ENCODE peak calls at places on chromosomes 3 and 15, in five cellular contexts. D, J, O, B and A are unnamed samples.
A peak's percentile ranks its signal among the peaks of the same experiment; 100 is the strongest.

GRCh38 chr3:14550651-14551611 is 10.8 kb upstream of the GRIP2 start:
- DNase-seq in D (no peak), J (peak; percentile 42), O (peak; percentile 36), B (no peak), A (no peak)

GRCh38 chr15:39987831-39988230 is 51.1 kb downstream of the SRP14 start:
- DNase-seq in D (no peak), J (no peak), O (no peak), B (no peak), A (no peak)

GRCh38 chr3:64972793-64973192 is 285.0 kb upstream of the ADAMTS9 start:
- DNase-seq in D (no peak), J (peak; percentile 61), O (no peak), B (no peak), A (no peak)

GRCh38 chr15:75661041-75661778 is 13.5 kb downstream of the SNX33 start:
- DNase-seq in D (peak; percentile 89), J (peak; percentile 96), O (peak; percentile 93), B (no peak), A (peak; percentile 86)

GRCh38 chr15:25170113-25170731 is 215.4 kb downstream of the SNRPN start:
- DNase-seq in D (no peak), J (no peak), O (peak; percentile 4), B (no peak), A (peak; percentile 7)

GRCh38 chr3:194739498-194740284 is 54.0 kb downstream of the FAM43A start:
- DNase-seq in D (peak; percentile 74), J (peak; percentile 35), O (no peak), B (no peak), A (no peak)

GRCh38 chr15:45372032-45372995 is 6.0 kb downstream of the GATM start:
- DNase-seq in D (no peak), J (no peak), O (no peak), B (no peak), A (no peak)

GRCh38 chr3:18222686-18223085 is 202.5 kb downstream of the SATB1 start:
- DNase-seq in D (no peak), J (no peak), O (no peak), B (no peak), A (no peak)

GRCh38 chr3:54861248-54862067 is 66.4 kb downstream of the LRTM1 start:
- DNase-seq in D (no peak), J (peak; percentile 39), O (no peak), B (no peak), A (no peak)

GRCh38 chr15:68197661-68198437 is 7.3 kb downstream of the CALML4 start:
- DNase-seq in D (no peak), J (no peak), O (no peak), B (no peak), A (no peak)